ENCODE peak calls at places on chromosomes 6 and 20, in ten cellular contexts. H, R, I, C, O, Z, P, T, D and G are unnamed samples.

GRCh38 chr6:170436209-170436809 is 116.8 kb downstream of the PSMB1 start:
- DNase-seq in P (no peak), I (no peak), R (no peak), D (no peak), O (no peak), Z (no peak), C (no peak), H (no peak), T (no peak), G (no peak)

GRCh38 chr6:32886674-32887383 is 32.8 kb downstream of the PSMB9 start:
- DNase-seq in P (peak; percentile 71), O (no peak), R (no peak), T (peak; percentile 49), H (peak; percentile 25), C (no peak), D (no peak), Z (no peak), I (no peak), G (peak; percentile 76)

GRCh38 chr6:12490904-12491571 is 200.9 kb downstream of the EDN1 start:
- DNase-seq in D (no peak), O (no peak), Z (peak; percentile 20), P (no peak), I (no peak), H (no peak), C (no peak), T (no peak), R (no peak), G (no peak)

GRCh38 chr20:3710703-3711417 is 1.5 kb downstream of the SIGLEC1 start:
- DNase-seq in D (peak; percentile 88), H (peak; percentile 88), Z (peak; percentile 71), T (peak; percentile 56), R (no peak), O (peak; percentile 79), P (peak; percentile 78), C (peak; percentile 91), I (peak; percentile 83), G (peak; percentile 64)

GRCh38 chr6:8492536-8493125 is 57.3 kb upstream of the SLC35B3 start:
- DNase-seq in C (no peak), Z (no peak), P (no peak), O (no peak), I (no peak), R (no peak), T (no peak), D (no peak), H (no peak), G (no peak)

GRCh38 chr20:43949741-43950618 is 35.3 kb downstream of the TOX2 start:
- DNase-seq in C (peak; percentile 91), R (no peak), P (no peak), D (no peak), Z (no peak), T (peak; percentile 21), O (peak; percentile 63), H (no peak), I (peak; percentile 46), G (no peak)

GRCh38 chr6:48733581-48733980 is 622.6 kb upstream of the PTCHD4 start:
- DNase-seq in H (no peak), O (no peak), I (no peak), R (no peak), D (no peak), Z (no peak), P (no peak), T (no peak), C (no peak), G (no peak)

GRCh38 chr20:41134362-41135186 is 2.8 kb upstream of the PLCG1 start:
- DNase-seq in R (peak; percentile 52), D (no peak), C (no peak), I (no peak), O (no peak), P (no peak), Z (no peak), H (no peak), T (no peak), G (no peak)

GRCh38 chr6:6717953-6718352 is 129.4 kb downstream of the LY86 start:
- DNase-seq in O (no peak), T (peak; percentile 12), P (no peak), D (no peak), Z (peak; percentile 56), H (no peak), C (no peak), I (no peak), R (no peak), G (no peak)

GRCh38 chr6:81003156-81003555 is 749.3 kb downstream of the TENT5A start:
- DNase-seq in D (no peak), Z (no peak), H (no peak), R (no peak), P (no peak), O (no peak), I (no peak), C (no peak), T (no peak), G (no peak)

GRCh38 chr20:32195581-32195980 is 12.0 kb downstream of the PLAGL2 start:
- DNase-seq in H (no peak), O (no peak), I (no peak), T (peak; percentile 56), C (no peak), D (no peak), R (no peak), Z (no peak), P (no peak), G (no peak)

GRCh38 chr6:72246926-72247325 is 360.6 kb downstream of the RIMS1 start:
- DNase-seq in T (no peak), C (no peak), R (no peak), D (no peak), I (no peak), O (no peak), P (no peak), H (no peak), Z (peak; percentile 5), G (peak; percentile 13)

GRCh38 chr20:41232971-41233926 is 84.3 kb downstream of the ZHX3 start:
- DNase-seq in P (no peak), H (no peak), T (no peak), C (no peak), I (no peak), D (peak; percentile 31), R (no peak), O (no peak), Z (peak; percentile 31), G (peak; percentile 80)

GRCh38 chr6:27145731-27146455 is 101.6 kb upstream of the PRSS16 start:
- DNase-seq in H (peak; percentile 79), C (peak; percentile 87), Z (peak; percentile 85), T (peak; percentile 82), R (peak; percentile 91), I (peak; percentile 65), O (peak; percentile 87), D (no peak), P (peak; percentile 84), G (peak; percentile 83)

GRCh38 chr6:107727096-107727757 is 96.9 kb downstream of the SCML4 start:
- DNase-seq in I (no peak), P (no peak), H (no peak), T (no peak), C (no peak), O (no peak), D (no peak), R (no peak), Z (no peak), G (no peak)

DNA sequence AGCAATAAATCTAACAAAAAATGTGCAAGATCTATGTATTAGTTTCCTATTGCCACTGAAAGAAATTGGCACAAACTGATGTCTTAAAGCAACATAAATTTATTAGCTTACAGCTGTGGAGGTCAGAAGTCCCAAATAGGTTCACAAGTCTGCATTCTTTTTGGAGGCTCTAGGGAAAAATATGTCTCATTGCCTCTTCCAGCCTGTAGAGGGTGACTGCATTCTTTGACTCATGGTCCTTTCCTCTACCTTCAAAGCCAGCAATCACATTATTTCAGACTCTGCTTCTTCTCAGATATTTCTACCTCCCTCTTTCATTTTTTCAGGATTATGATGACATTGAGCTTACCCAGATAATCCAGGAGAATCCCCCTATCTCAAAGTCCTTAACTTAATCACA is 1531.1 kb downstream of the KHDRBS2 start:
- DNase-seq in I (no peak), R (no peak), P (no peak), D (no peak), O (no peak), Z (no peak), T (no peak), H (no peak), C (no peak), G (peak; percentile 20)
- TF ChIP-seq CTCF in I (no peak), R (no peak), P (no peak), D (no peak), O (no peak), Z (peak; percentile 16), T (no peak), H (no peak), C (no peak), G (no peak)

GRCh38 chr20:55266361-55266760 is 739.0 kb downstream of the CBLN4 start:
- DNase-seq in C (no peak), Z (no peak), I (no peak), H (no peak), R (no peak), T (no peak), P (no peak), O (no peak), D (no peak), G (no peak)
- H3K9me3 ChIP-seq in C (no peaks in the 10 kb centered on the region), Z (no peaks in the 10 kb centered on the region), I (no peaks in the 10 kb centered on the region), H (no peaks in the 10 kb centered on the region), R (no peaks in the 10 kb centered on the region), T (no peaks in the 10 kb centered on the region), P (no peaks in the 10 kb centered on the region), O (no peaks in the 10 kb centered on the region), D (no peaks in the 10 kb centered on the region), G (no peaks in the 10 kb centered on the region)

DNA sequence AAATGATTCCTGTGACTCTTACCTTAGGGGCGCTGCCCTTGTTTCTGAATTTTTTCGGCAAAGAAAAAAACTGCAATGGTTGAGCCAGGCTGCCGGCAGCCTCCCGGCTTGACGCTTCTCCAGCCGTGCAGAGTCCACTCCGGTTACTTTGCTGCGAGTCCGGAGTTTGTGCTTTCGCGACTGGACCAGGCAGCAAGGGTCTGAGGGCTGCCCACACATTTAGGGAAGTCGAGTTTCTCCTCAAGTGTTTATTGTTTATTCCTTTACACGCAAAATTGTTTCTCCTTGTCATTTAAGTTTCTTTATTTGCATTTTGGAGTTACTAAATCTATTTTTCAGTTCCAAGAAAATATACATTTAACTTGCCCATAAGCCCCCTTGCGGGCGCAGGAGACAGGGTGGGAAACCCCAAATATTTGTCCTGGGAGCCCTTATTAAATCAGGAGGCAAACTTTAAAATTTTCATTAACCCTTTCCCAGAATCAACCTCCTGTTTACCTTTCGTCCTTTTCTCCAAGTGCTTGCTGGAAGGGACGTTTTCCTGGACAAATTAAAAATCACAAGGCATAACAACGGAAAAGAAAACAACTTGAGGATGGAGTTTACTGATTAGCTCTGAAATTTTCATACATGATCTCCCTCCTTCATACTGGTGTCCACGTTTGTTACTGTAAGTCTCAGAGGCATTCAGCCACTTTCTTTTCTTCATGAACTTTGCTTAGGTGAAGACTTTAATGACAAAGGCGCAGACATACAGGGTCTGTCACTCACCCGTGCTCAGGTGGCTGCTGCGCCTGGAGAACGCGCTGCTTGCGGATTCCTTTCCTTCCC is 1.7 kb upstream of the PDE10A start:
- DNase-seq in C (no peak), T (no peak), O (no peak), D (no peak), I (no peak), H (no peak), Z (no peak), R (no peak), P (no peak), G (no peak)
- H3K4me3 ChIP-seq in C (peak overlapping the region; percentile 47), T (no peak overlapping the region), O (no peak overlapping the region), D (peak overlapping the region; percentile 69), I (peak overlapping the region; percentile 93), H (no peak overlapping the region), Z (no peak overlapping the region), R (peak overlapping the region; percentile 60), P (peak overlapping the region; percentile 79), G (peak overlapping the region; percentile 70)

DNA sequence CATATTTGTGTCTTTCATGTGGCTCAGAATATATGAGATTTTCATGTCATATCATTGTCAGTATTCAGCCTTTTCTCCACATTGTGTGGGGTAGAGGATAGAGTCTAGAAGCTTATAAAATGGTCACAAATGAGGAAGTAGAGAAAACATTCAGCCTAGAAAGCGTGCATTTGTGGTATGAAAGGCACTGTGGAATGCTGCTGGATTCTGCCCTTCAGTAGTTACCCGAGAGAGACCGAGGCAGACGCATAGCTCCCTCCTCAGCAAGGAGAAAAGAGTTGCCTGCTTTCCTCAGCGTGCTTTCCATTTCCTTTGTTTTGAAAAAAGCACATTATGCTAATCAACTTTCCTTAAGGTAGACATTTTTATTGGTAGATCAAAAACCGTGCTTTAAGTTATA is 28.7 kb downstream of the MYB start:
- DNase-seq in C (no peak), P (no peak), T (no peak), H (no peak), D (no peak), O (no peak), I (no peak), R (no peak), Z (no peak), G (no peak)
- TF ChIP-seq CTCF in C (no peak), P (no peak), T (no peak), H (no peak), D (no peak), O (no peak), I (no peak), R (no peak), Z (no peak), G (no peak)